ENCODE peak calls at places on chromosomes 3 and 15, in five cellular contexts. W, A, N, P and G are unnamed samples.
A peak's percentile ranks its signal among the peaks of the same experiment; 100 is the strongest.

GRCh38 chr3:14587733-14588360 is 47.7 kb upstream of the GRIP2 start:
- DNase-seq in A (no peak), P (no peak), W (no peak), N (peak; percentile 94), G (no peak)

GRCh38 chr15:90594297-90594696 is 64.6 kb downstream of the CRTC3 start:
- DNase-seq in N (no peak), A (no peak), W (peak; percentile 76), P (peak; percentile 82), G (no peak)

GRCh38 chr15:56464893-56465520 is at the start of gene MNS1:
- DNase-seq in N (peak; percentile 97), P (peak; percentile 21), W (peak; percentile 93), A (peak; percentile 70), G (peak; percentile 74)

GRCh38 chr3:160226026-160226739 is 961 bp downstream of the C3orf80 start:
- DNase-seq in A (no peak), P (no peak), W (no peak), N (no peak), G (peak; percentile 32)

GRCh38 chr3:14787630-14788029 is 31.1 kb upstream of the FGD5 start:
- DNase-seq in N (no peak), A (no peak), P (no peak), W (no peak), G (no peak)

GRCh38 chr3:184733181-184733580 is 21.3 kb upstream of the MAGEF1 start:
- DNase-seq in W (no peak), A (no peak), P (no peak), N (no peak), G (no peak)

GRCh38 chr3:152323834-152324233 is 55.1 kb downstream of the MBNL1 start:
- DNase-seq in W (no peak), A (no peak), N (no peak), P (no peak), G (no peak)

GRCh38 chr15:70195808-70196304 is 98.1 kb upstream of the TLE3 start:
- DNase-seq in N (peak; percentile 32), A (no peak), P (no peak), W (peak; percentile 79), G (no peak)

GRCh38 chr15:80105193-80105984 is 45.9 kb downstream of the ZFAND6 start:
- DNase-seq in P (no peak), W (no peak), A (no peak), N (no peak), G (no peak)

GRCh38 chr15:95910643-95911212 is 419.8 kb upstream of the NR2F2 start:
- DNase-seq in A (no peak), P (no peak), N (no peak), W (no peak), G (no peak)

GRCh38 chr3:37668431-37668830 is 193.2 kb upstream of the CTDSPL start:
- DNase-seq in W (peak; percentile 57), P (no peak), N (no peak), A (no peak), G (no peak)

DNA sequence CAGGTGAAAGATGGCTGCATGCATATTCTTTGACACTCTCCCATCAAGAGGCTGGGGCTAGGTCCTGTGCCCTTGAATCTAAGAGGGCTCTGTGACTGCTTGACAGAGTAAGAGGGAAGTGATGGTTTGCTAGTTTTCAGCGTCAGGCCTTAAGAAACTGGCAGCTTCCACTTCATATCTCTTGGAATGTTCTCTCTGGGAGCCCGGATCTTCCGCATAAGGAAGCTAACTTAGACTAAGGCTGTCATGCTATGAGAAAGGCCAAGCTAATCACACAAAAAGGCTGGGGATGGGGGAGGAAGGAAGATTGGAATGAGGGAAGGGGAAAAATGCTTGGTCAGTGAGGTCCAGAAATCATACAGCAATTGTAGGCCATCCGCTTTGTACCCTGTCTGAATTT is 50.0 kb downstream of the MB21D2 start:
- DNase-seq in A (no peak), W (no peak), P (no peak), N (no peak), G (no peak)
- TF ChIP-seq CTCF in A (no peak), W (no peak), P (no peak), N (no peak), G (no peak)

GRCh38 chr3:34106879-34107278 is 308.4 kb downstream of the PDCD6IP start:
- DNase-seq in N (no peak), P (no peak), A (no peak), W (no peak), G (peak; percentile 44)
- TF ChIP-seq CTCF in N (peak; percentile 22), P (no peak), A (peak; percentile 57), W (no peak), G (peak; percentile 76)

GRCh38 chr3:49024449-49024848 is 2.5 kb downstream of the NDUFAF3 start:
- DNase-seq in W (no peak), P (no peak), N (no peak), A (no peak), G (no peak)

GRCh38 chr3:49021213-49021812 is 608 bp upstream of the NDUFAF3 start:
- DNase-seq in N (peak; percentile 71), A (peak; percentile 97), P (peak; percentile 98), W (peak; percentile 100), G (peak; percentile 97)

GRCh38 chr3:49021813-49022720 is at the start of gene NDUFAF3:
- DNase-seq in A (peak; percentile 81), P (peak; percentile 86), W (peak; percentile 96), N (peak; percentile 63), G (peak; percentile 96)

GRCh38 chr3:49023775-49024174 is 1.9 kb downstream of the NDUFAF3 start:
- DNase-seq in P (no peak), N (no peak), A (no peak), W (no peak), G (no peak)

GRCh38 chr3:49022751-49023171 is 840 bp downstream of the NDUFAF3 start:
- DNase-seq in W (peak; percentile 39), A (no peak), N (no peak), P (no peak), G (no peak)
- TF ChIP-seq CTCF in W (no peak), A (no peak), N (no peak), P (no peak), G (no peak)

GRCh38 chr15:48717458-48717857 is 71.9 kb upstream of the FBN1 start:
- DNase-seq in P (no peak), W (no peak), A (no peak), N (no peak), G (no peak)
- TF ChIP-seq CTCF in P (no peak), W (no peak), A (no peak), N (no peak), G (no peak)